ENCODE peak calls at places on chromosomes 4 and X, in nine cellular contexts. C, D, X, S, T, W, N, F and O are unnamed samples.

GRCh38 chr4:52102587-52102986 is 51.5 kb downstream of the SPATA18 start:
- DNase-seq in C (no peak), D (peak; percentile 69), X (no peak), S (no peak), T (peak; percentile 93), W (no peak), N (no peak), F (no peak), O (no peak)

GRCh38 chrX:39795591-39795990 is 302.2 kb downstream of the BCOR start:
- DNase-seq in C (no peak), D (no peak), X (no peak), S (no peak), T (no peak), W (no peak), N (peak; percentile 27), F (no peak), O (no peak)

GRCh38 chr4:184745747-184746531 is 12.0 kb upstream of the CENPU start:
- DNase-seq in C (peak; percentile 78), D (peak; percentile 78), X (no peak), S (peak; percentile 79), T (peak; percentile 64), W (peak; percentile 38), N (peak; percentile 52), F (peak; percentile 29), O (peak; percentile 68)

GRCh38 chrX:53474707-53475106 is 40.5 kb upstream of the HSD17B10 start:
- DNase-seq in C (no peak), D (no peak), X (no peak), S (no peak), T (no peak), W (no peak), N (no peak), F (no peak), O (no peak)

GRCh38 chrX:8845060-8845459 is 43.9 kb upstream of the FAM9A start:
- DNase-seq in C (no peak), D (peak; percentile 80), X (no peak), S (no peak), T (peak; percentile 36), W (no peak), N (no peak), F (no peak), O (no peak)

GRCh38 chr4:183398298-183399129 is 45.9 kb upstream of the CDKN2AIP start:
- DNase-seq in C (peak; percentile 56), D (peak; percentile 84), X (peak; percentile 83), S (peak; percentile 66), T (peak; percentile 33), W (peak; percentile 32), N (peak; percentile 71), F (no peak), O (peak; percentile 65)

GRCh38 chr4:114729339-114729738 is 130.7 kb downstream of the UGT8 start:
- DNase-seq in C (no peak), D (no peak), X (no peak), S (no peak), T (no peak), W (no peak), N (no peak), F (no peak), O (no peak)

GRCh38 chr4:145539677-145540076 is 58.0 kb downstream of the SMAD1 start:
- DNase-seq in C (no peak), D (no peak), X (no peak), S (no peak), T (no peak), W (no peak), N (no peak), F (no peak), O (no peak)

GRCh38 chrX:70289793-70290770 is at the start of the genes KIF4A and PDZD11:
- DNase-seq in C (peak; percentile 53), D (peak; percentile 86), X (peak; percentile 85), S (peak; percentile 76), T (peak; percentile 86), W (peak; percentile 53), N (peak; percentile 90), F (peak; percentile 63), O (peak; percentile 72)

GRCh38 chr4:184255361-184255760 is 37.7 kb upstream of the ENPP6 start:
- DNase-seq in C (peak; percentile 69), D (no peak), X (no peak), S (no peak), T (no peak), W (peak; percentile 17), N (no peak), F (no peak), O (peak; percentile 12)

GRCh38 chr4:47551682-47552081 is 66.6 kb downstream of the ATP10D start:
- DNase-seq in C (no peak), D (peak; percentile 75), X (no peak), S (no peak), T (peak; percentile 64), W (no peak), N (no peak), F (no peak), O (no peak)

GRCh38 chr4:212438-213174 is 88.3 kb downstream of the ZNF718 start:
- DNase-seq in C (peak; percentile 48), D (peak; percentile 86), X (peak; percentile 61), S (no peak), T (peak; percentile 50), W (peak; percentile 85), N (no peak), F (no peak), O (peak; percentile 31)

GRCh38 chrX:18640686-18641085 is 31.2 kb downstream of the RS1 start:
- DNase-seq in C (no peak), D (no peak), X (no peak), S (no peak), T (no peak), W (no peak), N (no peak), F (no peak), O (no peak)

GRCh38 chr4:130563185-130563890 is 1467.4 kb downstream of the C4orf33 start:
- DNase-seq in C (peak; percentile 17), D (peak; percentile 85), X (no peak), S (no peak), T (peak; percentile 87), W (no peak), N (peak; percentile 53), F (peak; percentile 66), O (peak; percentile 30)

GRCh38 chr4:182179105-182179504 is 64.1 kb upstream of the TENM3 start:
- DNase-seq in C (no peak), D (peak; percentile 35), X (no peak), S (no peak), T (peak; percentile 63), W (no peak), N (no peak), F (no peak), O (no peak)

GRCh38 chrX:142068365-142068764 is 136.7 kb downstream of the MAGEC2 start:
- DNase-seq in C (no peak), D (peak; percentile 10), X (no peak), S (no peak), T (no peak), W (no peak), N (no peak), F (no peak), O (no peak)

GRCh38 chrX:139559383-139560042 is 29.0 kb downstream of the F9 start:
- DNase-seq in C (no peak), D (peak; percentile 53), X (no peak), S (peak; percentile 4), T (peak; percentile 39), W (no peak), N (peak; percentile 42), F (peak; percentile 24), O (peak; percentile 48)

GRCh38 chr4:23894021-23894420 is 4.2 kb upstream of the PPARGC1A start:
- DNase-seq in C (no peak), D (no peak), X (no peak), S (no peak), T (no peak), W (no peak), N (no peak), F (no peak), O (no peak)